ENCODE peak calls at places on chromosome 13, in seven cellular contexts. W, U, S, O, V, T and Q are unnamed samples.

GRCh38 chr13:40787062-40787461 is 2.3 kb upstream of the SLC25A15 start:
- DNase-seq in U (no peak), S (peak; percentile 17), W (no peak), O (no peak), T (no peak), V (no peak), Q (no peak)

GRCh38 chr13:40102854-40103253 is 447.4 kb downstream of the COG6 start:
- DNase-seq in V (peak; percentile 51), S (peak; percentile 26), T (no peak), U (peak; percentile 32), W (no peak), O (no peak), Q (peak; percentile 3)

GRCh38 chr13:41456768-41457588 is at the start of gene RGCC:
- DNase-seq in U (peak; percentile 30), W (no peak), T (peak; percentile 81), S (peak; percentile 72), V (peak; percentile 10), O (peak; percentile 85), Q (peak; percentile 56)

GRCh38 chr13:101618440-101619187 is 166.1 kb downstream of the ITGBL1 start:
- DNase-seq in T (no peak), U (no peak), S (no peak), V (no peak), O (no peak), W (no peak), Q (no peak)

GRCh38 chr13:41505209-41505835 is 48.0 kb downstream of the RGCC start:
- DNase-seq in V (no peak), T (no peak), W (no peak), S (no peak), U (no peak), O (no peak), Q (no peak)

GRCh38 chr13:35343417-35343816 is 133.1 kb downstream of the MAB21L1 start:
- DNase-seq in W (no peak), S (no peak), O (no peak), V (no peak), T (no peak), U (no peak), Q (no peak)

GRCh38 chr13:110280996-110281688 is 25.8 kb downstream of the COL4A1 start:
- DNase-seq in O (no peak), W (no peak), U (no peak), V (no peak), T (no peak), S (no peak), Q (no peak)

GRCh38 chr13:37640499-37640898 is 41.9 kb upstream of the POSTN start:
- DNase-seq in O (no peak), U (no peak), W (no peak), V (no peak), T (no peak), S (peak; percentile 14), Q (peak; percentile 52)

GRCh38 chr13:41458187-41458938 is 1.0 kb downstream of the RGCC start:
- DNase-seq in O (peak; percentile 56), W (no peak), U (no peak), S (peak; percentile 70), V (no peak), T (peak; percentile 63), Q (no peak)

GRCh38 chr13:109918179-109918651 is 131.8 kb upstream of the IRS2 start:
- DNase-seq in U (no peak), V (no peak), T (no peak), S (no peak), O (no peak), W (no peak), Q (no peak)

GRCh38 chr13:103067751-103068563 is 1.7 kb upstream of the SLC10A2 start:
- DNase-seq in T (peak; percentile 57), U (no peak), O (no peak), S (no peak), V (no peak), W (peak; percentile 72), Q (no peak)
- TF ChIP-seq JUND in T (no peak), U (no peak), O (no peak), S (no peak), V (no peak), W (no peak), Q (no peak)

DNA sequence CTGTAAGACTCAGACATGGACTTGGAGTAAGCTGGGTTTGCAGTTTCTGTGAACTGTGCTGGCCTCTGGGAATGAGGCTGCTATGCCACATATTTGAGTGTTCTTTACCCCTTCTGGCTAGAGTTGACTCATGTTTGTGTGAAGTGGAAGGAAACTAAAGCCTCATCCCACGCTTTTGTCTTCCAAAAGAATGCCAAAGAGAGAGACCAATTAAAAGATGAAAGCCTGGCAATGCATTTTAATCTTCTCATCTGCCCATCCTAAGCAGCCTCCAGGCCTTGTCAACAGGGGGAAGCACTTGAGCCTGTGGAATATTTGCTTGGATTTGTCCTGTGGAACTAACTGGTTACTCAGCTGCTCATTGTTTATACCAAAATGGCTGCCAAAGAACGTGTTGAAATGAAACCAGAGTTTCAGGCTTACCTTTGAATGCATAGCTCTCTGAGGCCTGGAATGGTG is 49.1 kb downstream of the LMO7 start:
- DNase-seq in O (no peak), S (no peak), V (no peak), W (no peak), T (no peak), U (peak; percentile 42), Q (peak; percentile 97)
- TF ChIP-seq JUND in O (no peak), S (no peak), V (no peak), W (no peak), T (no peak), U (no peak), Q (peak; percentile 71)

GRCh38 chr13:114067381-114067885 is 65.0 kb downstream of the RASA3 start:
- DNase-seq in U (no peak), O (no peak), W (peak; percentile 87), S (no peak), T (no peak), V (no peak), Q (no peak)
- TF ChIP-seq JUND in U (no peak), O (no peak), W (peak; percentile 35), S (no peak), T (no peak), V (no peak), Q (no peak)

GRCh38 chr13:75405976-75406703 is 75.8 kb downstream of the TBC1D4 start:
- DNase-seq in S (no peak), O (no peak), T (no peak), U (no peak), V (no peak), W (no peak), Q (no peak)
- TF ChIP-seq JUND in S (no peak), O (no peak), T (no peak), U (no peak), V (no peak), W (no peak), Q (no peak)

DNA sequence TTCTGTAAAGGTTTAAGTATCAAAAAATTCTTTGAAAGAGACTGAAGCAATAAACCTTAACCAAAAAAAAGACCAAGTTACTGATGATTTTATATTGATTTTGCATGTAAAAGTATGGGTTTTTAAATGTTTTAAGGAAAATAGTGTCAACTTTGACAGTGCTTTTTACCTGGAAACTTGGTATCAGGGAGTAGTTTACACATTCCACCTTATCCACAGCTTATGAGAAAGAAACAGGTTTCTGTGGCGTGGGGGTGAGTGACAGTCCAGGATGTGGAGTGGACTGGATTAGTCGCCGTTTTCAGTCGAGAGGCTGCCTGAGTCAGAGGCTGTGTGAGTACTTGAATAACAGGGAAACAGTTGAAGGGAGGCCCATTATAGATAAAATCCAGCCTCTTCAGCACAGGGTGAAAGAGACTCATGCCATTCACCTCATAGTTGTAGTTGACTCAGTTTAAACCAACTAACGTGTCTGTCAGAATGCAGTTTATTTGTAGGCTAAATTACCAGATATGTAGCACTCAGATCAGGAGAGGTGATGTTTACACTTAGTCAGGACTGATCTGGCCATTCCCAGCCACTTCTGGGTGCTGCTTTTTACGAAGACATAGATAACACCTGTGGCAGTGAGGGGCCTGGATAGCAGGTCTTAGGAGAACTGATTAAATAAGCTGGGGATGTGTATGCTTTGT is 595 bp upstream of the GPR183 start:
- DNase-seq in S (peak; percentile 79), W (no peak), O (no peak), U (no peak), T (no peak), V (no peak), Q (no peak)
- TF ChIP-seq JUND in S (peak; percentile 40), W (no peak), O (no peak), U (no peak), T (no peak), V (no peak), Q (no peak)

DNA sequence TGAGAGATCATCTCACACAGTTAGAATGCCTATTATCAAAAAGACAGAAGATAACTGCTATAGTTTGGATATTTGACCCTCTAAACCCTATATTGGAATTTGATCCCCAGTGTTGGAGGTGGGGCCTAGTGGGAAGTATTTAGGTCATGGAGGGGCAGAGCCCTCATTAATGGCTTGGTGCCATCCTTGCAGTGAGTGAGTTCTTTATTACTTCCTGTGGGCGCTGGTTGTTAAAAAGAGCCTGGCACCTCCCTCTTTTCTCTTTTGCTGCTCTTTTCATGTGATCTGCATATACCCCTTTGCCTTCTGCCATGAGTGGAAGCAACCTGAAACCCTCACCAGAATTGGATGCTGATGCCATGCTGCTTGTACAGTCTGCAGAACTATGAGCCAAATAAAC is 66.8 kb downstream of the TDRD3 start:
- DNase-seq in T (no peak), W (no peak), S (no peak), O (no peak), U (no peak), V (no peak), Q (no peak)
- TF ChIP-seq JUND in T (no peak), W (no peak), S (no peak), O (no peak), U (no peak), V (no peak), Q (no peak)